ENCODE peak calls at places on chromosome 10, in six cellular contexts. R, W, D, C, X and L are unnamed samples.

GRCh38 chr10:99329238-99329890 is at the start of gene CNNM1:
- DNase-seq in D (peak), R (peak), C (no peak), W (no peak), X (peak), L (peak)

GRCh38 chr10:100008708-100009282 is 952 bp downstream of the DNMBP start:
- DNase-seq in D (no peak), X (no peak), R (no peak), W (no peak), C (no peak), L (no peak)

GRCh38 chr10:72058989-72059842 is 29.1 kb downstream of the SPOCK2 start:
- DNase-seq in C (no peak), D (no peak), R (no peak), W (no peak), X (no peak), L (no peak)

GRCh38 chr10:6580279-6581029 is 378 bp upstream of the PRKCQ start:
- DNase-seq in X (peak), R (peak), D (peak), W (no peak), C (no peak), L (peak)

GRCh38 chr10:44387853-44388251 is 3.0 kb upstream of the CXCL12 start:
- DNase-seq in W (no peak), C (no peak), X (no peak), D (no peak), R (no peak), L (no peak)

GRCh38 chr10:78972160-78972946 is 96.4 kb upstream of the ZMIZ1 start:
- DNase-seq in D (peak), R (no peak), X (peak), W (peak), C (peak), L (peak)

GRCh38 chr10:50279489-50279888 is 28.2 kb upstream of the ASAH2 start:
- DNase-seq in D (peak), C (no peak), W (no peak), R (no peak), X (no peak), L (no peak)

GRCh38 chr10:119309423-119309770 is 102.0 kb downstream of the GRK5 start:
- DNase-seq in X (no peak), R (peak), C (no peak), D (no peak), W (no peak), L (no peak)

GRCh38 chr10:46557319-46558140 is 1.1 kb upstream of the GPRIN2 start:
- DNase-seq in X (no peak), D (peak), R (no peak), C (peak), W (no peak), L (no peak)

GRCh38 chr10:131869344-131869743 is 31.5 kb upstream of the PPP2R2D start:
- DNase-seq in R (no peak), D (no peak), C (no peak), X (no peak), W (no peak), L (no peak)

GRCh38 chr10:106310596-106310995 is 853.9 kb downstream of the SORCS1 start:
- DNase-seq in R (no peak), C (no peak), W (no peak), D (no peak), X (no peak), L (no peak)

GRCh38 chr10:133030791-133031190 is 56.9 kb upstream of the ADGRA1 start:
- DNase-seq in R (no peak), W (no peak), X (no peak), D (no peak), C (no peak), L (no peak)

GRCh38 chr10:89371987-89372386 is 5.9 kb upstream of the IFIT1B start:
- DNase-seq in C (no peak), R (no peak), D (no peak), X (no peak), W (no peak), L (no peak)

GRCh38 chr10:5659702-5660528 is 6.5 kb downstream of the ASB13 start:
- DNase-seq in C (no peak), D (peak), X (no peak), R (peak), W (peak), L (no peak)

GRCh38 chr10:23556727-23557440 is 118.0 kb downstream of the OTUD1 start:
- DNase-seq in X (no peak), C (no peak), R (no peak), D (no peak), W (peak), L (no peak)

GRCh38 chr10:80436459-80437098 is 17.5 kb upstream of the TSPAN14 start:
- DNase-seq in X (no peak), C (no peak), R (no peak), W (no peak), D (no peak), L (no peak)

GRCh38 chr10:64426745-64427144 is 905.5 kb downstream of the REEP3 start:
- DNase-seq in D (no peak), W (no peak), X (no peak), R (no peak), C (no peak), L (no peak)

GRCh38 chr10:64430690-64431323 is 909.6 kb downstream of the REEP3 start:
- DNase-seq in W (no peak), C (no peak), X (peak), R (no peak), D (peak), L (peak)
- TF ChIP-seq CTCF in W (peak), C (no peak), X (peak), R (no peak), D (peak), L (peak)

GRCh38 chr10:14545827-14546226 is 215.1 kb upstream of the FRMD4A start:
- DNase-seq in R (no peak), X (no peak), W (peak), D (no peak), C (no peak), L (no peak)

GRCh38 chr10:14543904-14544210 is 213.1 kb upstream of the FRMD4A start:
- DNase-seq in D (no peak), C (no peak), R (no peak), W (no peak), X (no peak), L (no peak)

GRCh38 chr10:14541379-14541778 is 210.7 kb upstream of the FRMD4A start:
- DNase-seq in R (no peak), D (no peak), X (no peak), C (no peak), W (no peak), L (no peak)

GRCh38 chr10:14540611-14541010 is 209.9 kb upstream of the FRMD4A start:
- DNase-seq in C (no peak), W (no peak), R (no peak), X (no peak), D (no peak), L (no peak)

DNA sequence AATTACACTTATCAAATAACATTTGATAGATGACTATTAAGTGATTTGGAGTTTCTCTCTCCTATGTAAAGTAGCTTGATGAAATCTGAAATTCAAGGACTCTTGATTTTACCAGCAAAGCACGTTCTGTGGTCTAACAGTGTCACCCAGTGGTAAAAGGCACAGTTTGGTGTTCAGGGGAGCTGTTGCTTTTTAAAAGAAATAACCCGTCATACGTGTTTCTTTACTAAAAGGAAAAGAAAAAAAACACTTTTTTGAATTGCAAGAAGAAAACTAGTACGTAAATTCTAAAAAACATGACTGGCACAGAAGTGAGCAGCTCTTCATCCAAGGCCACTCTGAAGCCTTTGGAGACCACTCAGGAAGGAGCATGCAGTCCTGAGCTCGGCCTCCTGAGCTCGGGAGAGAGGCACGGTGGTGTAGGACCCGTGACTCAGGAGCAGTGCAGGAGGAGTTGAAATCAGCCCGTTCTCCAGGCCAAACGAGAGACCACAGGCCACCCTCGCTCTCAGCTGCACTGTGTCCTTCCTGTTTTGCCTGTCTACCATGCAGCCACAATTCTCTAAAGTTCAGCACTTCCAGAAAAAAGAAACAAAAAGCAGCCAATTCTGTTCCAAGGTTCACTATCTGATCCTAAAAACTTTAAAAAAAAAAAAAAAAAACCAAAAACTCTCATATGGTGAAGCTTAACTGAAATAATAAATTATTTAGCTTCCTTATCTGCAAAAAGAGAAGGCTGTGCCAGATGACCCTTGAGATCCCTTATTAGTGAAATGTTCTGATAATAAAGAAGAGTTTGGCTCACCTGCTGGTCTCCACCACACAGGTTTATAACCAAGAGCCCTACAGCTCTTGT is 212.6 kb upstream of the FRMD4A start:
- DNase-seq in C (no peak), X (no peak), D (no peak), R (no peak), W (no peak), L (no peak)
- TF ChIP-seq CTCF in C (peak), X (peak), D (no peak), R (peak), W (peak), L (no peak)

GRCh38 chr10:11853468-11853867 is 30.3 kb downstream of the PROSER2 start:
- DNase-seq in D (no peak), W (no peak), R (no peak), X (no peak), C (no peak), L (no peak)
- TF ChIP-seq CTCF in D (no peak), W (no peak), R (no peak), X (peak), C (no peak), L (no peak)

GRCh38 chr10:21533577-21534475 is at the start of gene MLLT10:
- DNase-seq in R (peak), D (peak), X (peak), W (peak), C (peak), L (peak)
- TF ChIP-seq CTCF in R (no peak), D (no peak), X (peak), W (peak), C (peak), L (peak)

GRCh38 chr10:101411598-101411997 is 57.6 kb downstream of the BTRC start:
- DNase-seq in R (no peak), X (no peak), D (no peak), C (no peak), W (no peak), L (no peak)
- TF ChIP-seq CTCF in R (no peak), X (no peak), D (no peak), C (no peak), W (no peak), L (no peak)

DNA sequence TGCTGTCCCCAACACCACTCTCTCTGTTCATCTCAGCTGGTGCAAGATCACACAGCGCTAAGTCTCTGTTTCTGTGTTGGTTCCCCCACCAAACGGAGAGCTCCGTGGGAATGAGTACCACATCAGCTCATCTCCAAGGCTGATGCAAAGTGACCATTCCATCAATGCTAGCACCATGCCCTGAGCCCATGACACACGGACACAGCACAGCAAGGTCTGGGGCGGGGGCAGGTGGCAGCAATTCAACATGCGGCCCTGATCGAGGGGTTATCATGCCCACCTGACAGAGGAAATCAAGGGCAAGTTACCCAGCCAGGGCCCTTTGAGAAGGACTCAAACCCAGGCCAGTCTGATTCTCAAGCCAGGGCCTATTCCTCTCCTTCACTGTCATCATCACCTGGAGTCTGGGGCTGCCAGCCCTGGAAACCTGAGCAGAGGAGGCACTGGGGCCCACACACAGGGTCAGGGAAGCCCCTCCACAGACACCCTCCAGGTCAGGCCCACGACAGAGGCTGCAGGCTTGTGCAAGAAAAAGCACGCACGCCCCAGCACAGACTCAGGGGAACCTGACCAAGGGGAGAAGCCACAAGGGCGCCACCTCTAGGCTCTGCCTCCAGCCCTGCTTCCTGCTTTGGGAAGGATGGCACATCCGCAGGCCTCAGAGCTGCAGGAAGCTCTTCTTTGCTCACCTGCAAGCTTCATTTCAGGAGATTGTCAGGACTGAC is 74.8 kb downstream of the GRID1 start:
- DNase-seq in D (no peak), X (peak), C (no peak), R (no peak), W (no peak), L (peak)
- TF ChIP-seq CTCF in D (no peak), X (no peak), C (no peak), R (no peak), W (no peak), L (no peak)

GRCh38 chr10:70111496-70111895 is 21.1 kb downstream of the AIFM2 start:
- DNase-seq in X (no peak), D (no peak), W (no peak), C (no peak), R (no peak), L (no peak)

GRCh38 chr10:70117646-70118045 is 15.0 kb downstream of the AIFM2 start:
- DNase-seq in W (no peak), R (no peak), C (no peak), X (no peak), D (no peak), L (no peak)

GRCh38 chr10:70115948-70116682 is 16.5 kb downstream of the AIFM2 start:
- DNase-seq in X (peak), C (no peak), W (no peak), D (peak), R (peak), L (peak)

GRCh38 chr10:70118196-70118595 is 14.4 kb downstream of the AIFM2 start:
- DNase-seq in C (no peak), W (no peak), D (no peak), R (no peak), X (no peak), L (no peak)

DNA sequence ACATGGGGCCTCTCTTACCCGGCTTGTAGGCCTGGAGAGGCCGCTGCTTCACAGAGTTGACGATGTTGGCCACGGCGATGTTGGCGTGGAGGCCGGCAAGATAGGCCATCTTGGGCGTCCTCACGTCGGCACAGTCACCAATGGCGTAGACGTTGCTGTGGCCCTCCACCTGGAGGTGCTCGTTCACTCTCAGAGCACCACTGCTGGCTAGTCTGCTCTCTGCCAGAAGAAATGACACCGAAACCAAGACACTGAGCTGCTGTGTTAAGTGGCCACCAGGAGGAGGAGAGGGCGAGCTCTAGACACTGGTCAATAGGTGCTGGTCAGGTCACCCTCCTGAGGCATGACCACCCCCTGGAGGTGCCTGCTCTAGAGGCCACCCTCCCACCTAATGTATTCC is 17.7 kb downstream of the AIFM2 start:
- DNase-seq in D (no peak), C (no peak), X (no peak), R (no peak), W (no peak), L (no peak)
- TF ChIP-seq CTCF in D (no peak), C (no peak), X (no peak), R (no peak), W (no peak), L (no peak)

GRCh38 chr10:103855424-103855823 is at the start of gene SH3PXD2A:
- DNase-seq in W (no peak), D (peak), C (no peak), R (no peak), X (peak), L (peak)

GRCh38 chr10:103855852-103856496 is 598 bp upstream of the SH3PXD2A start:
- DNase-seq in C (no peak), W (no peak), R (no peak), D (peak), X (no peak), L (peak)

GRCh38 chr10:103853428-103854264 is 1.7 kb downstream of the SH3PXD2A start:
- DNase-seq in R (no peak), D (no peak), C (no peak), X (no peak), W (no peak), L (no peak)

GRCh38 chr10:103854265-103854686 is 1.1 kb downstream of the SH3PXD2A start:
- DNase-seq in R (no peak), X (no peak), D (no peak), W (no peak), C (no peak), L (peak)

DNA sequence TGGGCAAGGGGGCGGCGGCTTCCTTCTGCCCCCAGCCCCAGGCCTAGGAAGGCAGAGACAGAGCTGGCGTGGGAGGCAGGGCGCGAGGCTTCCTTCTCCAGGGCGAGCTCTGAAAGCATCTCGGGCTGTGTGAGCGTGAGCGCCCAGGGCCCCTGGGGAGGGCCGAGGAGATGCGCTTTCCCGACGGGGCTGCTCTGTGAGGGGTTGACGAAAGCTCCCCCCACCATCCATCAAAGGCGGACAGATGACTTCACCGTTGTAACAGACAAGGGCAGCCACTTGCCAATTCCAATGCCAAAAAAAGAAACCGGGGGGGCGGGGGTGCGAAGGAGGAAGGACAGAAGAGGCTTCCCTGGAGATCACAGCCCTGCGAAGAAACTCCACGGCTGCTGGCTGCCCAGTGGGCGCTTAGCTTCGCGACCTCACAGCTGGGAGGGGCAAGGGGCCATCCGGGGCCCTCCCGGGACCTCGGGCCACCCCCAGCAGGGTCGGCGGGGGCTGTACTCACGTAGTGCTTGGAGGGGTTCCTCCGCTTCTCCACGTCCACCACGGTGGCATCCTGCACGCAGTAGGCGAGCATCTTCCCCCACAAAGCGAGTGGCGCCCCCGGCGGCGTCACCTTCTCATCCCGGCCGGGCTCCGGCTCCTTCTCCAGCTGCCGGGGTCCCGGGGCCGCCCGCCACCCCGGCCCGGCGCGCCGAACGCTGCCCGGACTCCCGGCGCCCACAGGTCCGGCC is 521 bp downstream of the SH3PXD2A start:
- DNase-seq in C (no peak), W (no peak), X (peak), D (peak), R (peak), L (peak)
- TF ChIP-seq CTCF in C (no peak), W (peak), X (peak), D (no peak), R (no peak), L (no peak)